ENCODE peak calls at places on chromosome 5, in nine cellular contexts. One of them, this sample, is unnamed.

GRCh38 chr5:56950626-56951130 is 1.2 kb downstream of the MIER3 start:
- DNase-seq in GM06990: peak; percentile 59
- DNase-seq in upper lobe of right lung: peak; percentile 81
- DNase-seq in fibroblast of the aortic adventitia: peak; percentile 76
- DNase-seq in NCI-H460: peak; percentile 23
- DNase-seq in RPMI8226: peak; percentile 79
- DNase-seq in DMS53: peak; percentile 34
- DNase-seq in cardiac fibroblast: peak; percentile 76
- DNase-seq in HepG2: peak; percentile 3
- DNase-seq in this sample: peak; percentile 70

GRCh38 chr5:99034336-99034735 is 105.5 kb upstream of the CHD1 start:
- DNase-seq in GM06990: no peak
- DNase-seq in upper lobe of right lung: no peak
- DNase-seq in fibroblast of the aortic adventitia: peak; percentile 32
- DNase-seq in NCI-H460: no peak
- DNase-seq in RPMI8226: peak; percentile 49
- DNase-seq in DMS53: no peak
- DNase-seq in cardiac fibroblast: no peak
- DNase-seq in HepG2: no peak
- DNase-seq in this sample: no peak

GRCh38 chr5:124289122-124289521 is 457.3 kb downstream of the ZNF608 start:
- DNase-seq in GM06990: no peak
- DNase-seq in upper lobe of right lung: peak; percentile 78
- DNase-seq in fibroblast of the aortic adventitia: no peak
- DNase-seq in NCI-H460: no peak
- DNase-seq in RPMI8226: no peak
- DNase-seq in DMS53: peak; percentile 56
- DNase-seq in cardiac fibroblast: no peak
- DNase-seq in HepG2: no peak
- DNase-seq in this sample: no peak

GRCh38 chr5:107376546-107377276 is 294.0 kb downstream of the EFNA5 start:
- DNase-seq in GM06990: no peak
- DNase-seq in upper lobe of right lung: no peak
- DNase-seq in fibroblast of the aortic adventitia: no peak
- DNase-seq in NCI-H460: no peak
- DNase-seq in RPMI8226: no peak
- DNase-seq in DMS53: no peak
- DNase-seq in cardiac fibroblast: peak; percentile 71
- DNase-seq in HepG2: no peak
- DNase-seq in this sample: no peak

GRCh38 chr5:88883566-88884434 is 816 bp upstream of the MEF2C start:
- DNase-seq in GM06990: peak; percentile 81
- DNase-seq in upper lobe of right lung: peak; percentile 81
- DNase-seq in fibroblast of the aortic adventitia: peak; percentile 87
- DNase-seq in NCI-H460: peak; percentile 73
- DNase-seq in RPMI8226: peak; percentile 81
- DNase-seq in DMS53: peak; percentile 83
- DNase-seq in cardiac fibroblast: peak; percentile 88
- DNase-seq in HepG2: no peak
- DNase-seq in this sample: peak; percentile 41

GRCh38 chr5:151204051-151204450 is 19.8 kb downstream of the CCDC69 start:
- DNase-seq in GM06990: no peak
- DNase-seq in upper lobe of right lung: no peak
- DNase-seq in fibroblast of the aortic adventitia: no peak
- DNase-seq in NCI-H460: no peak
- DNase-seq in RPMI8226: no peak
- DNase-seq in DMS53: no peak
- DNase-seq in cardiac fibroblast: no peak
- DNase-seq in HepG2: no peak
- DNase-seq in this sample: no peak

GRCh38 chr5:162842725-162843124 is 594.7 kb upstream of the CCNG1 start:
- DNase-seq in GM06990: no peak
- DNase-seq in upper lobe of right lung: no peak
- DNase-seq in fibroblast of the aortic adventitia: no peak
- DNase-seq in NCI-H460: no peak
- DNase-seq in RPMI8226: no peak
- DNase-seq in DMS53: no peak
- DNase-seq in cardiac fibroblast: no peak
- DNase-seq in HepG2: no peak
- DNase-seq in this sample: peak; percentile 7

GRCh38 chr5:93017854-93018253 is 563.2 kb downstream of the NR2F1-AS1 start:
- DNase-seq in GM06990: no peak
- DNase-seq in upper lobe of right lung: no peak
- DNase-seq in fibroblast of the aortic adventitia: peak; percentile 53
- DNase-seq in NCI-H460: no peak
- DNase-seq in RPMI8226: no peak
- DNase-seq in DMS53: peak; percentile 55
- DNase-seq in cardiac fibroblast: peak; percentile 76
- DNase-seq in HepG2: no peak
- DNase-seq in this sample: no peak

GRCh38 chr5:120803282-120803681 is 339.2 kb downstream of the PRR16 start:
- DNase-seq in GM06990: no peak
- DNase-seq in upper lobe of right lung: no peak
- DNase-seq in fibroblast of the aortic adventitia: peak; percentile 62
- DNase-seq in NCI-H460: peak; percentile 5
- DNase-seq in RPMI8226: no peak
- DNase-seq in DMS53: peak; percentile 57
- DNase-seq in cardiac fibroblast: peak; percentile 62
- DNase-seq in HepG2: no peak
- DNase-seq in this sample: no peak

GRCh38 chr5:181223041-181223728 is at the start of gene TRIM41:
- DNase-seq in GM06990: peak; percentile 100
- DNase-seq in upper lobe of right lung: peak; percentile 100
- DNase-seq in fibroblast of the aortic adventitia: peak; percentile 98
- DNase-seq in NCI-H460: peak; percentile 97
- DNase-seq in RPMI8226: peak; percentile 98
- DNase-seq in DMS53: no peak
- DNase-seq in cardiac fibroblast: peak; percentile 99
- DNase-seq in HepG2: peak; percentile 96
- DNase-seq in this sample: peak; percentile 81

GRCh38 chr5:36570268-36570667 is 36.1 kb upstream of the SLC1A3 start:
- DNase-seq in GM06990: no peak
- DNase-seq in upper lobe of right lung: no peak
- DNase-seq in fibroblast of the aortic adventitia: peak; percentile 74
- DNase-seq in NCI-H460: no peak
- DNase-seq in RPMI8226: no peak
- DNase-seq in DMS53: no peak
- DNase-seq in cardiac fibroblast: peak; percentile 55
- DNase-seq in HepG2: no peak
- DNase-seq in this sample: no peak

GRCh38 chr5:50863771-50864170 is 197.3 kb downstream of the PARP8 start:
- DNase-seq in GM06990: no peak
- DNase-seq in upper lobe of right lung: no peak
- DNase-seq in fibroblast of the aortic adventitia: no peak
- DNase-seq in NCI-H460: no peak
- DNase-seq in RPMI8226: no peak
- DNase-seq in DMS53: no peak
- DNase-seq in cardiac fibroblast: no peak
- DNase-seq in HepG2: no peak
- DNase-seq in this sample: no peak

GRCh38 chr5:157361865-157362465 is 96.0 kb downstream of the CYFIP2 start:
- DNase-seq in GM06990: no peak
- DNase-seq in upper lobe of right lung: no peak
- DNase-seq in fibroblast of the aortic adventitia: peak; percentile 90
- DNase-seq in NCI-H460: no peak
- DNase-seq in RPMI8226: no peak
- DNase-seq in DMS53: no peak
- DNase-seq in cardiac fibroblast: peak; percentile 72
- DNase-seq in HepG2: no peak
- DNase-seq in this sample: no peak

GRCh38 chr5:143887302-143887638 is 75.3 kb downstream of the HMHB1 start:
- DNase-seq in GM06990: no peak
- DNase-seq in upper lobe of right lung: no peak
- DNase-seq in fibroblast of the aortic adventitia: peak; percentile 52
- DNase-seq in NCI-H460: no peak
- DNase-seq in RPMI8226: peak; percentile 18
- DNase-seq in DMS53: peak; percentile 59
- DNase-seq in cardiac fibroblast: peak; percentile 56
- DNase-seq in HepG2: no peak
- DNase-seq in this sample: no peak

GRCh38 chr5:55868846-55869245 is 17.7 kb downstream of the IL31RA start:
- DNase-seq in GM06990: no peak
- DNase-seq in upper lobe of right lung: no peak
- DNase-seq in fibroblast of the aortic adventitia: peak; percentile 95
- DNase-seq in NCI-H460: peak; percentile 30
- DNase-seq in RPMI8226: no peak
- DNase-seq in DMS53: peak; percentile 62
- DNase-seq in cardiac fibroblast: peak; percentile 99
- DNase-seq in HepG2: peak; percentile 19
- DNase-seq in this sample: no peak

GRCh38 chr5:54851449-54851848 is 133.9 kb downstream of the ESM1 start:
- DNase-seq in GM06990: no peak
- DNase-seq in upper lobe of right lung: no peak
- DNase-seq in fibroblast of the aortic adventitia: no peak
- DNase-seq in NCI-H460: no peak
- DNase-seq in RPMI8226: no peak
- DNase-seq in DMS53: no peak
- DNase-seq in cardiac fibroblast: no peak
- DNase-seq in HepG2: no peak
- DNase-seq in this sample: no peak

GRCh38 chr5:3794611-3795010 is 199.0 kb downstream of the IRX1 start:
- DNase-seq in GM06990: no peak
- DNase-seq in upper lobe of right lung: no peak
- DNase-seq in fibroblast of the aortic adventitia: no peak
- DNase-seq in NCI-H460: no peak
- DNase-seq in RPMI8226: no peak
- DNase-seq in DMS53: no peak
- DNase-seq in cardiac fibroblast: no peak
- DNase-seq in HepG2: no peak
- DNase-seq in this sample: no peak

GRCh38 chr5:170338933-170339779 is 41.6 kb upstream of the LCP2 start:
- DNase-seq in GM06990: peak; percentile 56
- DNase-seq in upper lobe of right lung: no peak
- DNase-seq in fibroblast of the aortic adventitia: no peak
- DNase-seq in NCI-H460: no peak
- DNase-seq in RPMI8226: peak; percentile 78
- DNase-seq in DMS53: no peak
- DNase-seq in cardiac fibroblast: no peak
- DNase-seq in HepG2: no peak
- DNase-seq in this sample: peak; percentile 59

GRCh38 chr5:74685979-74686631 is 1.1 kb downstream of the HEXB start:
- DNase-seq in GM06990: peak; percentile 25
- DNase-seq in upper lobe of right lung: no peak
- DNase-seq in fibroblast of the aortic adventitia: peak; percentile 59
- DNase-seq in NCI-H460: no peak
- DNase-seq in RPMI8226: peak; percentile 30
- DNase-seq in DMS53: no peak
- DNase-seq in cardiac fibroblast: peak; percentile 49
- DNase-seq in HepG2: no peak
- DNase-seq in this sample: peak; percentile 19

GRCh38 chr5:55523293-55523692 is 11.5 kb downstream of the PLPP1 start:
- DNase-seq in GM06990: no peak
- DNase-seq in upper lobe of right lung: no peak
- DNase-seq in fibroblast of the aortic adventitia: no peak
- DNase-seq in NCI-H460: no peak
- DNase-seq in RPMI8226: no peak
- DNase-seq in DMS53: no peak
- DNase-seq in cardiac fibroblast: no peak
- DNase-seq in HepG2: no peak
- DNase-seq in this sample: no peak

GRCh38 chr5:131757830-131758519 is 38.8 kb downstream of the FNIP1 start:
- DNase-seq in GM06990: no peak
- DNase-seq in upper lobe of right lung: no peak
- DNase-seq in fibroblast of the aortic adventitia: no peak
- DNase-seq in NCI-H460: no peak
- DNase-seq in RPMI8226: peak; percentile 29
- DNase-seq in DMS53: no peak
- DNase-seq in cardiac fibroblast: no peak
- DNase-seq in HepG2: no peak
- DNase-seq in this sample: no peak

GRCh38 chr5:132481243-132482211 is 9.0 kb downstream of the IRF1 start:
- DNase-seq in GM06990: no peak
- DNase-seq in upper lobe of right lung: peak; percentile 6
- DNase-seq in fibroblast of the aortic adventitia: no peak
- DNase-seq in NCI-H460: no peak
- DNase-seq in RPMI8226: no peak
- DNase-seq in DMS53: peak; percentile 35
- DNase-seq in cardiac fibroblast: no peak
- DNase-seq in HepG2: no peak
- DNase-seq in this sample: no peak

GRCh38 chr5:75734913-75735789 is 17.9 kb upstream of the POC5 start:
- DNase-seq in GM06990: no peak
- DNase-seq in upper lobe of right lung: no peak
- DNase-seq in fibroblast of the aortic adventitia: peak; percentile 14
- DNase-seq in NCI-H460: peak; percentile 46
- DNase-seq in RPMI8226: peak; percentile 55
- DNase-seq in DMS53: peak; percentile 80
- DNase-seq in cardiac fibroblast: peak; percentile 46
- DNase-seq in HepG2: peak; percentile 43
- DNase-seq in this sample: peak; percentile 42

GRCh38 chr5:139783436-139783955 is 12.1 kb upstream of the PSD2 start:
- DNase-seq in GM06990: no peak
- DNase-seq in upper lobe of right lung: no peak
- DNase-seq in fibroblast of the aortic adventitia: peak; percentile 49
- DNase-seq in NCI-H460: no peak
- DNase-seq in RPMI8226: no peak
- DNase-seq in DMS53: no peak
- DNase-seq in cardiac fibroblast: peak; percentile 33
- DNase-seq in HepG2: no peak
- DNase-seq in this sample: no peak

GRCh38 chr5:50968296-50969206 is 302.1 kb downstream of the PARP8 start:
- DNase-seq in GM06990: no peak
- DNase-seq in upper lobe of right lung: no peak
- DNase-seq in fibroblast of the aortic adventitia: no peak
- DNase-seq in NCI-H460: no peak
- DNase-seq in RPMI8226: no peak
- DNase-seq in DMS53: peak; percentile 43
- DNase-seq in cardiac fibroblast: no peak
- DNase-seq in HepG2: no peak
- DNase-seq in this sample: no peak

GRCh38 chr5:178301641-178302040 is 69.0 kb upstream of the PHYKPL start:
- DNase-seq in GM06990: no peak
- DNase-seq in upper lobe of right lung: peak; percentile 10
- DNase-seq in fibroblast of the aortic adventitia: no peak
- DNase-seq in NCI-H460: no peak
- DNase-seq in RPMI8226: no peak
- DNase-seq in DMS53: no peak
- DNase-seq in cardiac fibroblast: no peak
- DNase-seq in HepG2: no peak
- DNase-seq in this sample: no peak

GRCh38 chr5:73796164-73797141 is 170.5 kb downstream of the ARHGEF28 start:
- DNase-seq in GM06990: peak; percentile 22
- DNase-seq in upper lobe of right lung: peak; percentile 64
- DNase-seq in fibroblast of the aortic adventitia: peak; percentile 96
- DNase-seq in NCI-H460: peak; percentile 93
- DNase-seq in RPMI8226: peak; percentile 57
- DNase-seq in DMS53: peak; percentile 45
- DNase-seq in cardiac fibroblast: peak; percentile 99
- DNase-seq in HepG2: peak; percentile 66
- DNase-seq in this sample: no peak

GRCh38 chr5:150313921-150314716 is 11.4 kb upstream of the ARSI start:
- DNase-seq in GM06990: no peak
- DNase-seq in upper lobe of right lung: no peak
- DNase-seq in fibroblast of the aortic adventitia: no peak
- DNase-seq in NCI-H460: no peak
- DNase-seq in RPMI8226: peak; percentile 33
- DNase-seq in DMS53: no peak
- DNase-seq in cardiac fibroblast: no peak
- DNase-seq in HepG2: no peak
- DNase-seq in this sample: no peak

GRCh38 chr5:151098185-151098813 is 17.5 kb upstream of the TNIP1 start:
- DNase-seq in GM06990: no peak
- DNase-seq in upper lobe of right lung: no peak
- DNase-seq in fibroblast of the aortic adventitia: no peak
- DNase-seq in NCI-H460: no peak
- DNase-seq in RPMI8226: no peak
- DNase-seq in DMS53: no peak
- DNase-seq in cardiac fibroblast: no peak
- DNase-seq in HepG2: no peak
- DNase-seq in this sample: no peak

GRCh38 chr5:98428806-98429205 is 344.7 kb upstream of the RGMB start:
- DNase-seq in GM06990: no peak
- DNase-seq in upper lobe of right lung: no peak
- DNase-seq in fibroblast of the aortic adventitia: peak; percentile 57
- DNase-seq in NCI-H460: no peak
- DNase-seq in RPMI8226: peak; percentile 92
- DNase-seq in DMS53: no peak
- DNase-seq in cardiac fibroblast: peak; percentile 84
- DNase-seq in HepG2: no peak
- DNase-seq in this sample: no peak

GRCh38 chr5:61290815-61291214 is 41.2 kb upstream of the ZSWIM6 start:
- DNase-seq in GM06990: no peak
- DNase-seq in upper lobe of right lung: no peak
- DNase-seq in fibroblast of the aortic adventitia: peak; percentile 69
- DNase-seq in NCI-H460: no peak
- DNase-seq in RPMI8226: no peak
- DNase-seq in DMS53: peak; percentile 80
- DNase-seq in cardiac fibroblast: peak; percentile 48
- DNase-seq in HepG2: peak; percentile 13
- DNase-seq in this sample: no peak